ENCODE peak calls at places on chromosomes 12 and 14, in five cellular contexts. H is AG09309, V is heart right ventricle, X is adrenal gland, Q is prostate gland. C is an unnamed sample.

GRCh38 chr12:50053583-50053982 is 3.8 kb upstream of the ASIC1 start:
- DNase-seq in H (no peak), V (no peak), X (no peak), Q (no peak), C (no peak)

GRCh38 chr12:108060910-108061309 is 68.2 kb upstream of the WSCD2 start:
- DNase-seq in Q (no peak), V (no peak), X (no peak), H (no peak), C (no peak)

GRCh38 chr12:39772708-39773665 is 153.4 kb upstream of the ABCD2 start:
- DNase-seq in Q (no peak), V (no peak), H (no peak), X (peak), C (no peak)

GRCh38 chr12:122192441-122192840 is 9.5 kb downstream of the LRRC43 start:
- DNase-seq in X (no peak), V (no peak), H (no peak), Q (no peak), C (no peak)

GRCh38 chr14:105300542-105301102 is at the start of gene BRF1:
- DNase-seq in Q (peak), V (peak), X (peak), H (no peak), C (peak)

GRCh38 chr12:52168019-52168717 is 23.6 kb downstream of the KRT80 start:
- DNase-seq in V (peak), H (no peak), Q (no peak), X (no peak), C (no peak)

GRCh38 chr14:100523131-100523530 is 64.1 kb downstream of the BEGAIN start:
- DNase-seq in H (no peak), Q (no peak), V (no peak), X (no peak), C (no peak)

GRCh38 chr14:62947291-62947690 is 98.0 kb downstream of the KCNH5 start:
- DNase-seq in Q (no peak), V (no peak), H (no peak), X (no peak), C (no peak)

GRCh38 chr14:93103392-93104080 is 12.2 kb downstream of the ITPK1 start:
- DNase-seq in X (no peak), Q (no peak), V (no peak), H (no peak), C (peak)

GRCh38 chr12:72285861-72286260 is 13.7 kb downstream of the TRHDE start:
- DNase-seq in X (no peak), V (no peak), Q (no peak), H (no peak), C (no peak)

GRCh38 chr12:48054955-48055821 is 50.7 kb downstream of the SENP1 start:
- DNase-seq in H (no peak), Q (no peak), X (no peak), V (no peak), C (no peak)

GRCh38 chr12:94220804-94221203 is 72.4 kb downstream of the PLXNC1 start:
- DNase-seq in H (no peak), X (no peak), V (no peak), Q (no peak), C (no peak)

GRCh38 chr14:60965402-60965801 is 15.5 kb downstream of the TRMT5 start:
- DNase-seq in V (no peak), X (peak), Q (no peak), H (peak), C (no peak)

GRCh38 chr14:79971330-79971729 is 240.0 kb downstream of the DIO2 start:
- DNase-seq in Q (peak), V (no peak), H (peak), X (no peak), C (no peak)

GRCh38 chr12:98745578-98746391 is 100.7 kb downstream of the APAF1 start:
- DNase-seq in X (peak), Q (no peak), H (no peak), V (no peak), C (no peak)

GRCh38 chr12:130437555-130438242 is 100.0 kb downstream of the PIWIL1 start:
- DNase-seq in Q (no peak), X (no peak), H (no peak), V (no peak), C (no peak)

GRCh38 chr14:55789442-55789841 is 209.4 kb downstream of the KTN1 start:
- DNase-seq in H (no peak), Q (peak), X (no peak), V (no peak), C (no peak)

GRCh38 chr12:74915718-74916117 is 293.9 kb downstream of the KCNC2 start:
- DNase-seq in X (no peak), Q (no peak), V (no peak), H (no peak), C (no peak)

DNA sequence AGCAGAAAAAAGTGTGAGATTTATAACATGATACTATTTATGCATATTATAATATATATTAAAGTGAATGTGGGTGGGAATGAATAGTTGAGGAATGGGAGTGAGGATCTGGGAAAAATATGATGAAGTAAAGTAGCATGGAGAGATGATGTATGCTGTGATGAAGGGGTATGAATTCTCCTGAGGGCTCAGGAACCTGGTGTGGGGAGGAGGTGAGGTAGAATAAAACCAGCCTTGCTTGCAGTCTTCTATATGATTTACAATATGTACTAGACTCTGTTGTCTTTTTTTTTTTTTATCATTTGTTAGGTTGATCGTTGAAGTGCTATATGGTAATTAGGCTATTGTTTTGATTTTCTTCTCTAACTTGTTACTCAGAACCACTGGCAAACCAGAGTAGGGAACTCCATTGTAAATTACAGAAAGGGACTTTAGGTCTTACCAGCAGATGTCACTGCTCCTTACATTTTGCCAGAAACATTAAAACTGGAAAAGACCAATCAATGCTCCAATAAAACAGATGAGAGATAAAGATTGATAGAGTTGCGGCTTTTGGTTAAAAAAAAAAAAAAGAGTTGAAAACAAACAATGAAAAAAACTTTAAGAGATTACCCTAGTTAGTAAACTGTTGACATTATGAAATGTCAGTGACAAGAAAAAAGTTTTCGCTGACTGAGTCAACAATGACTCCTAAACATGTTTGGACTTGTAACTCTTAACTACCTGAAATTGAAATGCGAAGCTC is 39.9 kb downstream of the ATL1 start:
- DNase-seq in H (peak), X (no peak), Q (no peak), V (no peak), C (peak)
- TF ChIP-seq CTCF in H (peak), X (peak), Q (no peak), V (peak), C (peak)

DNA sequence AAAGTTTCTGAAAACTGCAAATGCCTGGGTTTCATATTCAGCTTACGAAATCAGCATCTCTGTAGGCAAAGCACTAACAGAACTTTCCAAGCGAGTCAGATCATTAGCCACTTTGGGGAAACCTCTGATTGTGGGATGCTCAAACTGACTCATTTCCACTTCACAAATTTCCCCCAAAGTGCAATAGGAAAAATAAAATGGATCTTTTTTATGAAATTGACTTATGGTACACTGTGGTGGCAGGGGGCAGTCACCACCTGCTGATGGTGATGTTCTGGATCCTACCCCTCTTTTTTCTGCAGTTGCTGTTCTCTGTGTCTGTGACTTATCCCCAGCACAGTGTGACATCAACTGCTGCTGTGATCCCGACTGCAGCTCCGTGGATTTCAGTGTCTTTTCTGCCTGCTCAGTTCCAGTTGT is 5.6 kb downstream of the TCTN1 start:
- DNase-seq in X (no peak), Q (no peak), V (no peak), H (peak), C (peak)
- TF ChIP-seq CTCF in X (no peak), Q (no peak), V (no peak), H (no peak), C (no peak)

GRCh38 chr12:37672655-37673260 is 643.8 kb upstream of the ALG10B start:
- DNase-seq in H (no peak), X (no peak), Q (no peak), V (no peak), C (no peak)
- TF ChIP-seq CTCF in H (peak), X (peak), Q (no peak), V (no peak), C (no peak)

GRCh38 chr14:57831981-57832380 is 33.9 kb downstream of the SLC35F4 start:
- DNase-seq in H (no peak), Q (no peak), V (no peak), X (no peak), C (no peak)
- TF ChIP-seq CTCF in H (no peak), Q (no peak), V (no peak), X (no peak), C (no peak)